ENCODE peak calls at places on chromosomes 16 and 17, in six cellular contexts. One of them, this sample, is unnamed.

GRCh38 chr16:85483424-85483823 is 129.7 kb upstream of the GSE1 start:
- DNase-seq in NCI-H1436 treated with DMSO at 0.1 percent for 48 hours: peak; percentile 44
- DNase-seq in activated naive CD4-positive, alpha-beta T cell: no peak
- DNase-seq in D341Med: no peak
- DNase-seq in omental fat pad: no peak
- DNase-seq in H54: no peak
- DNase-seq in this sample: no peak

GRCh38 chr16:9092963-9093477 is 1.6 kb downstream of the HAPSTR1 start:
- DNase-seq in activated naive CD4-positive, alpha-beta T cell: peak; percentile 11
- DNase-seq in H54: no peak
- DNase-seq in omental fat pad: no peak
- DNase-seq in NCI-H1436 treated with DMSO at 0.1 percent for 48 hours: no peak
- DNase-seq in D341Med: peak; percentile 53
- DNase-seq in this sample: peak; percentile 7

GRCh38 chr17:38893612-38894011 is 23.8 kb downstream of the LASP1 start:
- DNase-seq in activated naive CD4-positive, alpha-beta T cell: no peak
- DNase-seq in NCI-H1436 treated with DMSO at 0.1 percent for 48 hours: no peak
- DNase-seq in D341Med: no peak
- DNase-seq in omental fat pad: no peak
- DNase-seq in H54: no peak
- DNase-seq in this sample: no peak

GRCh38 chr17:795721-796120 is 13.6 kb downstream of the MRM3 start:
- DNase-seq in activated naive CD4-positive, alpha-beta T cell: no peak
- DNase-seq in NCI-H1436 treated with DMSO at 0.1 percent for 48 hours: no peak
- DNase-seq in H54: no peak
- DNase-seq in D341Med: no peak
- DNase-seq in omental fat pad: no peak
- DNase-seq in this sample: no peak

GRCh38 chr16:71432906-71433305 is 8.9 kb downstream of the TLE7 start:
- DNase-seq in omental fat pad: no peak
- DNase-seq in NCI-H1436 treated with DMSO at 0.1 percent for 48 hours: no peak
- DNase-seq in H54: no peak
- DNase-seq in D341Med: no peak
- DNase-seq in activated naive CD4-positive, alpha-beta T cell: no peak
- DNase-seq in this sample: no peak

GRCh38 chr16:86751081-86752030 is 173.0 kb downstream of the FOXL1 start:
- DNase-seq in D341Med: no peak
- DNase-seq in H54: peak; percentile 60
- DNase-seq in activated naive CD4-positive, alpha-beta T cell: no peak
- DNase-seq in NCI-H1436 treated with DMSO at 0.1 percent for 48 hours: no peak
- DNase-seq in omental fat pad: no peak
- DNase-seq in this sample: no peak

GRCh38 chr16:83890359-83890758 is 8.6 kb upstream of the MLYCD start:
- DNase-seq in activated naive CD4-positive, alpha-beta T cell: no peak
- DNase-seq in D341Med: no peak
- DNase-seq in NCI-H1436 treated with DMSO at 0.1 percent for 48 hours: no peak
- DNase-seq in omental fat pad: no peak
- DNase-seq in H54: no peak
- DNase-seq in this sample: no peak

GRCh38 chr16:85570213-85570734 is 42.8 kb upstream of the GSE1 start:
- DNase-seq in D341Med: no peak
- DNase-seq in activated naive CD4-positive, alpha-beta T cell: no peak
- DNase-seq in NCI-H1436 treated with DMSO at 0.1 percent for 48 hours: no peak
- DNase-seq in H54: no peak
- DNase-seq in omental fat pad: no peak
- DNase-seq in this sample: no peak

GRCh38 chr16:80317132-80318098 is 223.4 kb upstream of the DYNLRB2 start:
- DNase-seq in activated naive CD4-positive, alpha-beta T cell: no peak
- DNase-seq in D341Med: no peak
- DNase-seq in NCI-H1436 treated with DMSO at 0.1 percent for 48 hours: no peak
- DNase-seq in H54: peak; percentile 21
- DNase-seq in omental fat pad: no peak
- DNase-seq in this sample: no peak

GRCh38 chr16:69830146-69830533 is 68.0 kb downstream of the WWP2 start:
- DNase-seq in D341Med: no peak
- DNase-seq in H54: no peak
- DNase-seq in activated naive CD4-positive, alpha-beta T cell: no peak
- DNase-seq in omental fat pad: no peak
- DNase-seq in NCI-H1436 treated with DMSO at 0.1 percent for 48 hours: no peak
- DNase-seq in this sample: no peak

GRCh38 chr16:87350031-87350430 is 32.8 kb upstream of the C16orf95 start:
- DNase-seq in H54: no peak
- DNase-seq in activated naive CD4-positive, alpha-beta T cell: no peak
- DNase-seq in omental fat pad: no peak
- DNase-seq in D341Med: no peak
- DNase-seq in NCI-H1436 treated with DMSO at 0.1 percent for 48 hours: no peak
- DNase-seq in this sample: no peak

GRCh38 chr17:74601944-74602572 is 10.0 kb upstream of the CD300LD start:
- DNase-seq in omental fat pad: no peak
- DNase-seq in H54: peak; percentile 61
- DNase-seq in D341Med: peak; percentile 74
- DNase-seq in NCI-H1436 treated with DMSO at 0.1 percent for 48 hours: no peak
- DNase-seq in activated naive CD4-positive, alpha-beta T cell: no peak
- DNase-seq in this sample: no peak

GRCh38 chr16:82096641-82097040 is 61.6 kb downstream of the HSD17B2 start:
- DNase-seq in omental fat pad: no peak
- DNase-seq in H54: no peak
- DNase-seq in activated naive CD4-positive, alpha-beta T cell: no peak
- DNase-seq in D341Med: no peak
- DNase-seq in NCI-H1436 treated with DMSO at 0.1 percent for 48 hours: no peak
- DNase-seq in this sample: no peak

GRCh38 chr17:40309031-40309937 is at the start of gene RARA:
- DNase-seq in omental fat pad: no peak
- DNase-seq in activated naive CD4-positive, alpha-beta T cell: no peak
- DNase-seq in NCI-H1436 treated with DMSO at 0.1 percent for 48 hours: no peak
- DNase-seq in D341Med: peak; percentile 66
- DNase-seq in H54: no peak
- DNase-seq in this sample: no peak

GRCh38 chr17:58111676-58112075 is 28.5 kb downstream of the DYNLL2 start:
- DNase-seq in D341Med: no peak
- DNase-seq in H54: no peak
- DNase-seq in omental fat pad: no peak
- DNase-seq in NCI-H1436 treated with DMSO at 0.1 percent for 48 hours: no peak
- DNase-seq in activated naive CD4-positive, alpha-beta T cell: no peak
- DNase-seq in this sample: no peak

GRCh38 chr17:72609501-72609900 is 483.0 kb downstream of the SLC39A11 start:
- DNase-seq in activated naive CD4-positive, alpha-beta T cell: no peak
- DNase-seq in H54: peak; percentile 73
- DNase-seq in NCI-H1436 treated with DMSO at 0.1 percent for 48 hours: no peak
- DNase-seq in D341Med: no peak
- DNase-seq in omental fat pad: no peak
- DNase-seq in this sample: no peak

GRCh38 chr16:508884-509736 is 18.4 kb upstream of the CAPN15 start:
- DNase-seq in NCI-H1436 treated with DMSO at 0.1 percent for 48 hours: no peak
- DNase-seq in D341Med: no peak
- DNase-seq in activated naive CD4-positive, alpha-beta T cell: no peak
- DNase-seq in H54: no peak
- DNase-seq in omental fat pad: no peak
- DNase-seq in this sample: no peak

GRCh38 chr17:66682293-66682692 is 152.6 kb upstream of the CACNG5 start:
- DNase-seq in H54: no peak
- DNase-seq in D341Med: no peak
- DNase-seq in NCI-H1436 treated with DMSO at 0.1 percent for 48 hours: no peak
- DNase-seq in activated naive CD4-positive, alpha-beta T cell: no peak
- DNase-seq in omental fat pad: no peak
- DNase-seq in this sample: no peak

GRCh38 chr16:46848768-46849764 is 18.1 kb upstream of the C16orf87 start:
- DNase-seq in D341Med: no peak
- DNase-seq in omental fat pad: no peak
- DNase-seq in H54: no peak
- DNase-seq in activated naive CD4-positive, alpha-beta T cell: no peak
- DNase-seq in NCI-H1436 treated with DMSO at 0.1 percent for 48 hours: no peak
- DNase-seq in this sample: no peak

GRCh38 chr17:75338335-75338734 is 49.1 kb upstream of the SLC25A19 start:
- DNase-seq in activated naive CD4-positive, alpha-beta T cell: no peak
- DNase-seq in D341Med: no peak
- DNase-seq in NCI-H1436 treated with DMSO at 0.1 percent for 48 hours: no peak
- DNase-seq in H54: no peak
- DNase-seq in omental fat pad: no peak
- DNase-seq in this sample: no peak

GRCh38 chr17:29722411-29723198 is 99.9 kb upstream of the CORO6 start:
- DNase-seq in D341Med: no peak
- DNase-seq in H54: no peak
- DNase-seq in NCI-H1436 treated with DMSO at 0.1 percent for 48 hours: no peak
- DNase-seq in activated naive CD4-positive, alpha-beta T cell: peak; percentile 20
- DNase-seq in omental fat pad: no peak
- DNase-seq in this sample: peak; percentile 10